ENCODE peak calls at places on chromosome 11, in four cellular contexts. A is dorsolateral prefrontal cortex, J is kidney, P is H1. N is an unnamed sample.

GRCh38 chr11:116224154-116224888 is 548.5 kb downstream of the BUD13 start:
- DNase-seq in A (no peak), P (no peak), J (no peak), N (peak; percentile 41)

GRCh38 chr11:60933416-60933815 is 9.2 kb downstream of the TMEM132A start:
- DNase-seq in J (no peak), P (no peak), A (no peak), N (no peak)

GRCh38 chr11:15716550-15716949 is 601.8 kb downstream of the INSC start:
- DNase-seq in J (no peak), P (no peak), A (no peak), N (peak; percentile 39)

GRCh38 chr11:95736268-95737208 is 53.0 kb downstream of the FAM76B start:
- DNase-seq in P (no peak), A (no peak), J (no peak), N (no peak)

GRCh38 chr11:123454796-123455195 is 24.7 kb downstream of the GRAMD1B start:
- DNase-seq in A (no peak), J (no peak), P (no peak), N (no peak)

GRCh38 chr11:68962527-68963250 is 18.1 kb downstream of the MRGPRD start:
- DNase-seq in J (peak; percentile 38), P (no peak), A (peak; percentile 15), N (no peak)

GRCh38 chr11:12692238-12693074 is 18.2 kb downstream of the TEAD1 start:
- DNase-seq in J (peak; percentile 97), P (no peak), A (no peak), N (peak; percentile 99)

GRCh38 chr11:65444314-65445051 is 21.9 kb downstream of the NEAT1 start:
- DNase-seq in P (no peak), A (no peak), J (peak; percentile 78), N (peak; percentile 33)

GRCh38 chr11:203945-204586 is 3.1 kb downstream of the BET1L start:
- DNase-seq in A (peak; percentile 22), J (peak; percentile 66), P (no peak), N (no peak)

GRCh38 chr11:92308366-92308765 is 83.7 kb downstream of the FAT3 start:
- DNase-seq in A (no peak), P (no peak), J (no peak), N (no peak)

GRCh38 chr11:11149671-11150459 is 203.2 kb downstream of the CSNK2A3 start:
- DNase-seq in P (no peak), J (no peak), A (no peak), N (no peak)

GRCh38 chr11:33909552-33909951 is 17.7 kb upstream of the LMO2 start:
- DNase-seq in A (no peak), P (no peak), J (no peak), N (no peak)

GRCh38 chr11:33910960-33911339 is 19.1 kb upstream of the LMO2 start:
- DNase-seq in A (no peak), J (no peak), P (no peak), N (no peak)

GRCh38 chr11:33904128-33904527 is 12.3 kb upstream of the LMO2 start:
- DNase-seq in P (no peak), A (no peak), J (no peak), N (no peak)

GRCh38 chr11:33910261-33910959 is 18.5 kb upstream of the LMO2 start:
- DNase-seq in J (no peak), P (no peak), A (no peak), N (peak; percentile 63)

DNA sequence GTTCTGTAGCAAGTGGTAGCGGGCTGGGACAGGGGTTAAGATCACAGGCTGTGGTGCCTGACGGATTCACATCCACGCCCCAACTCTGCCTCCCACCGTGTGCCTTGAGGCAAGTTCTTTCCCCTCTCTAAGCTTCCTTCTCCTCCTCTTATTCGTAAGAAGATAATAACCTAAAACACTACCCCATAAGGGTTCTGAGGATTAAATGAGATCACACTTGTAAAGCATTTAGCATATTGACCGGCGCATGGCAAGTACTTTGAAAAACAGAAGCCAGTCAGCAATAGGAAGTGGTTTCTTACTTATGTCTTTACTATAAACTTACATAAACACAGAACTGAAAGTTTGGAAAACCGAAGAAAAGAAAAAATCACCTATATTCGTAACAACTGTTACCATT is 15.5 kb upstream of the LMO2 start:
- DNase-seq in A (no peak), P (no peak), J (no peak), N (no peak)
- H3K4me3 ChIP-seq in A (no peak overlapping the region), P (no peak overlapping the region), J (no peak overlapping the region), N (no peak overlapping the region)

GRCh38 chr11:67355794-67356550 is 2.6 kb upstream of the POLD4 start:
- DNase-seq in J (no peak), P (no peak), A (no peak), N (no peak)
- H3K4me3 ChIP-seq in J (no peak overlapping the region), P (no peak overlapping the region), A (no peak overlapping the region), N (no peak overlapping the region)

DNA sequence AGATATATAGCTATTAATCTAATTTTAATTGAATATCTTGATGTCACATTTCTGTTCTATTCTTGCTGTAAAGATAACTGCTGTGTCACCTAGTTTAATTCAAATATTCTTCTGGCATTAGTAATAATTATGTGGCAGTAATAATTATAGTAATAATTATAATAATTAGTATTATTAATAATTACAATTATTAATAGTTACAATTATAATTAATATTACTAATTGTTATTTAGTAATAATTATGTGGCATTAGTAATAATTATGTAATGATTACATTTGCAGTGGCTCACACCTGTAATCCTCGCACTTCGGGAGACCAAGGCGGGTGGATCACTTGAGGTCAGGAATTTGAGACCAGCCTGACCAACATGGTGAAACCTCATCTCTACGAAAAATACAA is 1.6 kb upstream of the TRIM5 start:
- DNase-seq in A (no peak), J (no peak), P (no peak), N (no peak)
- H3K4me3 ChIP-seq in A (no peak overlapping the region), J (no peak overlapping the region), P (no peak overlapping the region), N (no peak overlapping the region)

GRCh38 chr11:77431813-77432212 is 42.1 kb downstream of the PAK1 start:
- DNase-seq in P (no peak), A (no peak), J (no peak), N (no peak)

GRCh38 chr11:77436969-77437368 is 36.9 kb downstream of the PAK1 start:
- DNase-seq in J (no peak), P (no peak), A (no peak), N (no peak)

GRCh38 chr11:77436501-77436900 is 37.4 kb downstream of the PAK1 start:
- DNase-seq in J (no peak), A (no peak), P (no peak), N (no peak)

GRCh38 chr11:77438487-77438886 is 35.4 kb downstream of the PAK1 start:
- DNase-seq in A (no peak), J (no peak), P (no peak), N (no peak)

GRCh38 chr11:77435972-77436371 is 37.9 kb downstream of the PAK1 start:
- DNase-seq in P (no peak), J (no peak), A (no peak), N (no peak)
- H3K4me3 ChIP-seq in P (no peak overlapping the region), J (no peak overlapping the region), A (no peak overlapping the region), N (no peak overlapping the region)

GRCh38 chr11:72244317-72245231 is 598 bp upstream of the PHOX2A start:
- DNase-seq in P (no peak), J (no peak), A (peak; percentile 18), N (no peak)
- H3K4me3 ChIP-seq in P (peak overlapping the region; percentile 87), J (no peak overlapping the region), A (no peak overlapping the region), N (no peak overlapping the region)

GRCh38 chr11:44729065-44729464 is 2.3 kb downstream of the TSPAN18 start:
- DNase-seq in J (no peak), P (no peak), A (no peak), N (no peak)
- H3K4me3 ChIP-seq in J (peak overlapping the region; percentile 61), P (peak overlapping the region; percentile 73), A (no peak overlapping the region), N (no peak overlapping the region)

N was measured in fibroblast of lung.